ENCODE peak calls at places on chromosomes 7 and 10, in five cellular contexts. F is SK-N-SH, S is K562, W is HepG2, D is GM12878. Y is an unnamed sample.

GRCh38 chr7:55086413-55087201 is 67.8 kb downstream of the EGFR start:
- DNase-seq in S (no peak), W (peak), D (peak), F (peak), Y (no peak)

GRCh38 chr7:135185471-135186260 is 15.2 kb upstream of the CYREN start:
- DNase-seq in S (no peak), D (no peak), W (no peak), F (no peak), Y (no peak)

GRCh38 chr10:2986341-2986933 is 80.9 kb upstream of the PFKP start:
- DNase-seq in S (no peak), F (no peak), D (no peak), W (no peak), Y (no peak)

GRCh38 chr10:88986549-88987242 is 3.9 kb upstream of the FAS start:
- DNase-seq in S (peak), D (no peak), W (peak), F (peak), Y (peak)

GRCh38 chr7:38840736-38841460 is 68.1 kb downstream of the VPS41 start:
- DNase-seq in D (no peak), W (no peak), S (no peak), F (no peak), Y (no peak)

GRCh38 chr7:44274623-44274975 is 50.8 kb downstream of the CAMK2B start:
- DNase-seq in D (no peak), F (no peak), W (no peak), S (no peak), Y (no peak)

GRCh38 chr7:143372070-143372469 is 9.1 kb upstream of the ZYX start:
- DNase-seq in S (no peak), W (no peak), D (no peak), F (no peak), Y (no peak)

GRCh38 chr10:32961892-32962369 is 3.9 kb upstream of the ITGB1 start:
- DNase-seq in W (peak), S (no peak), F (no peak), D (no peak), Y (no peak)

GRCh38 chr7:7917593-7917992 is 51.0 kb upstream of the GLCCI1 start:
- DNase-seq in D (no peak), F (no peak), S (no peak), W (no peak), Y (no peak)

GRCh38 chr10:100637785-100638184 is 102.0 kb downstream of the HIF1AN start:
- DNase-seq in F (peak), W (peak), S (peak), D (no peak), Y (peak)

GRCh38 chr10:15120523-15120922 is 23.4 kb downstream of the RPP38 start:
- DNase-seq in W (no peak), S (no peak), F (no peak), D (no peak), Y (no peak)

GRCh38 chr7:35707422-35707821 is 12.5 kb upstream of the HERPUD2 start:
- DNase-seq in W (no peak), D (no peak), F (no peak), S (no peak), Y (no peak)

GRCh38 chr10:37957841-37958240 is 18.6 kb downstream of the ZNF25 start:
- DNase-seq in F (no peak), S (no peak), D (no peak), W (no peak), Y (no peak)

DNA sequence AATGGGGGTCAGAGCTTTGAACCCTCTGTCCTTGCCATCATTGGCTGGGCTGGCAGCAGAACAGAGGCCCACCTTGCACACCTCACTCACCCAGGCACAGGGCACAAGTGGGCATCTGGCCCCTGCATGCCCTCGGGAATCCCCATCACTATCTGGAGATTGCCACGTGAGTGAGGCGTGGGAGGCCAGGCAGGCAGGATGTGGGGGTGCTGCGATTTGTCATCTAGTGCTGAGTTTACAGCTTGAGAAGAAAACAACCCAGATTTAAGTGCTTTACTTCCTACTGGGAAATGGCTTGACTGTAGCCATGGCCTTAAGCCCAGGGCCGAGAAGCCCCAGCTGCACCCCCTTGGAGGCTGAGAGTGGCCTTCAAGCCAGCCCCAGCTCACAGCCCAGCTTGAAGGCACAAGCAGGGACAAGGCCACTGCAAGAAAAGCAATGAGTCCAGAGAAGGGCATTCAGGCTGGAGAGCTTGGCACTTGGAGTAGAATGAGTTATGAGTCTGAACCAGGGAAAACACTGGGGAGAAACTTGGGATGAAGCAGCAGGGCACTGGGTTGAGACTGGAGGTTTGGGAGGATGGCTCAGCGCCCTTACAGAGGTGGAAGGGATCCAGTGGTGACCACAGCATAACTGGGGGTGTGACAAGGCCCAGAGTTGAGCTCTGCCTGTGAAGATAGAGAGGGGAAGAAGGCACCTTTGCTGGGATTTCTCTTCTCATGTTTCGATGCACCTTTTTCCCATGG is 123.0 kb downstream of the CXCL12 start:
- DNase-seq in W (no peak), S (no peak), F (peak), D (peak), Y (no peak)
- TF ChIP-seq FOXM1 in W (no peak), S (no peak), F (no peak), D (no peak), Y (no peak)

GRCh38 chr10:18658992-18659783 is at the start of gene ARL5B:
- DNase-seq in W (peak), F (peak), S (peak), D (peak), Y (peak)

GRCh38 chr10:18658301-18658991 is 785 bp upstream of the ARL5B start:
- DNase-seq in D (peak), W (peak), F (no peak), S (no peak), Y (no peak)

GRCh38 chr10:18665079-18665478 is 5.8 kb downstream of the ARL5B start:
- DNase-seq in W (no peak), D (no peak), F (no peak), S (no peak), Y (no peak)

GRCh38 chr10:18660816-18661431 is 1.7 kb downstream of the ARL5B start:
- DNase-seq in S (no peak), D (no peak), W (no peak), F (no peak), Y (no peak)

GRCh38 chr10:18659784-18660561 is 742 bp downstream of the ARL5B start:
- DNase-seq in S (peak), W (peak), D (peak), F (peak), Y (peak)
- TF ChIP-seq FOXM1 in S (no peak), W (no peak), D (peak), F (no peak), Y (no peak)

DNA sequence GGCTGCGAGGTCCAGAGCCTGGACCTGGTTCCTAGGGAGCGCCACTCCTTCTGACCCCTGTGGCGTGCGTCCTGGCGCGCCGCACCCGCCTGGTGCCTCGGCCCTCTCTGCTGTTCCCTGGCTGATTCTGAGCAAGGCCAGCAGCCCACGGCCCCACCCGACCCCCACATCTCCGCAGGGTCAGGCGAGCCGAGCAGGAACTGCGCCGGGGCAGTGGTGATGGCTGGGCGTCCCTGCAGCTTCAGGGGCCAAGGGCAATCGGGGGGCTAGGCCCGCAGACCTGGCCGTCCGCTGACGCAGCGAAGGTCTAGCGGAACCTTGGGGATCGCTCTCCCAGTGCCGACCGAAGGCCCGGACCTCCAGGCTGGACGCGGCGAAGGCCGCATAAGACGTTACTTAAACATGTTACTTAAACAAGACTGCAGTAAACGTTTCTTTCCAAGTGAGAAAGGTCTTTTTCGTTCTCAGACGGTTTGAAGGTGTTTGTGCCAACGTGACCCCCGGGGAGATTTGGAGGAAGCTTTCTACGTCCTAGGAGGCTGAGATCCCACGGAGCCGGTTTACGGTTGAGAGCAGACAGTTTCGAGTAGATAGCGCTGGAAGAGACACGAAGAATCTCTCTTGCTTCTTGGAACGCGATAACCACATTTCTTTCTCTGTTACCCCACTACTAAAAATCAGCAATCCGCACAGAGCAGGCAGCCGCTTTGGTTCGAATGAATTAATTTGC is 5.1 kb upstream of the NKX2-3 start:
- DNase-seq in W (no peak), D (no peak), S (no peak), F (peak), Y (no peak)
- TF ChIP-seq FOXM1 in W (no peak), D (no peak), S (no peak), F (no peak), Y (no peak)

GRCh38 chr10:103764296-103765088 is 90.9 kb downstream of the SH3PXD2A start:
- DNase-seq in W (no peak), S (no peak), D (no peak), F (no peak), Y (no peak)
- TF ChIP-seq FOXM1 in W (no peak), S (no peak), D (no peak), F (no peak), Y (no peak)

Y was measured in HEK293T.